ENCODE peak calls at places on chromosomes 1 and 21, in eight cellular contexts. One of them, this sample, is unnamed.

GRCh38 chr1:30761312-30762151 is 4.0 kb upstream of the LAPTM5 start:
- DNase-seq in progenitor cell of endocrine pancreas: no peak
- DNase-seq in Calu3: no peak
- DNase-seq in AG10803: peak; percentile 55
- DNase-seq in BJ: no peak
- DNase-seq in WTC11: no peak
- DNase-seq in astrocyte of the spinal cord: peak; percentile 29
- DNase-seq in NB4: peak; percentile 57
- DNase-seq in this sample: no peak

GRCh38 chr1:215845224-215845902 is 278.3 kb downstream of the KCTD3 start:
- DNase-seq in progenitor cell of endocrine pancreas: no peak
- DNase-seq in Calu3: peak; percentile 35
- DNase-seq in AG10803: peak; percentile 59
- DNase-seq in BJ: peak; percentile 46
- DNase-seq in WTC11: no peak
- DNase-seq in astrocyte of the spinal cord: peak; percentile 84
- DNase-seq in NB4: no peak
- DNase-seq in this sample: no peak

GRCh38 chr1:206794294-206794908 is 22.1 kb upstream of the IL10 start:
- DNase-seq in progenitor cell of endocrine pancreas: no peak
- DNase-seq in Calu3: no peak
- DNase-seq in AG10803: no peak
- DNase-seq in BJ: no peak
- DNase-seq in WTC11: no peak
- DNase-seq in astrocyte of the spinal cord: no peak
- DNase-seq in NB4: no peak
- DNase-seq in this sample: no peak

GRCh38 chr1:40653851-40654537 is 11.5 kb downstream of the RIMS3 start:
- DNase-seq in progenitor cell of endocrine pancreas: peak; percentile 59
- DNase-seq in Calu3: no peak
- DNase-seq in AG10803: no peak
- DNase-seq in BJ: no peak
- DNase-seq in WTC11: peak; percentile 78
- DNase-seq in astrocyte of the spinal cord: no peak
- DNase-seq in NB4: peak; percentile 36
- DNase-seq in this sample: peak; percentile 41

GRCh38 chr1:208036177-208036808 is 125.4 kb upstream of the CD34 start:
- DNase-seq in progenitor cell of endocrine pancreas: no peak
- DNase-seq in Calu3: peak; percentile 25
- DNase-seq in AG10803: peak; percentile 18
- DNase-seq in BJ: no peak
- DNase-seq in WTC11: peak; percentile 29
- DNase-seq in astrocyte of the spinal cord: peak; percentile 20
- DNase-seq in NB4: peak; percentile 26
- DNase-seq in this sample: no peak

GRCh38 chr21:44052071-44052829 is 40.1 kb downstream of the TRAPPC10 start:
- DNase-seq in progenitor cell of endocrine pancreas: no peak
- DNase-seq in Calu3: no peak
- DNase-seq in AG10803: no peak
- DNase-seq in BJ: no peak
- DNase-seq in WTC11: no peak
- DNase-seq in astrocyte of the spinal cord: peak; percentile 9
- DNase-seq in NB4: no peak
- DNase-seq in this sample: no peak

GRCh38 chr1:206012086-206012859 is 9.1 kb upstream of the RAB7B start:
- DNase-seq in progenitor cell of endocrine pancreas: no peak
- DNase-seq in Calu3: peak; percentile 70
- DNase-seq in AG10803: no peak
- DNase-seq in BJ: no peak
- DNase-seq in WTC11: peak; percentile 45
- DNase-seq in astrocyte of the spinal cord: no peak
- DNase-seq in NB4: peak; percentile 99
- DNase-seq in this sample: no peak

GRCh38 chr1:5481889-5482288 is 510.3 kb downstream of the NPHP4 start:
- DNase-seq in progenitor cell of endocrine pancreas: peak; percentile 24
- DNase-seq in Calu3: no peak
- DNase-seq in AG10803: no peak
- DNase-seq in BJ: no peak
- DNase-seq in WTC11: peak; percentile 11
- DNase-seq in astrocyte of the spinal cord: no peak
- DNase-seq in NB4: peak; percentile 2
- DNase-seq in this sample: peak; percentile 25

GRCh38 chr1:206666954-206667353 is 17.8 kb upstream of the MAPKAPK2 start:
- DNase-seq in progenitor cell of endocrine pancreas: no peak
- DNase-seq in Calu3: no peak
- DNase-seq in AG10803: no peak
- DNase-seq in BJ: no peak
- DNase-seq in WTC11: no peak
- DNase-seq in astrocyte of the spinal cord: no peak
- DNase-seq in NB4: no peak
- DNase-seq in this sample: no peak

GRCh38 chr1:70227439-70227838 is 6.3 kb downstream of the SRSF11 start:
- DNase-seq in progenitor cell of endocrine pancreas: no peak
- DNase-seq in Calu3: no peak
- DNase-seq in AG10803: no peak
- DNase-seq in BJ: no peak
- DNase-seq in WTC11: no peak
- DNase-seq in astrocyte of the spinal cord: peak; percentile 9
- DNase-seq in NB4: peak; percentile 8
- DNase-seq in this sample: no peak

GRCh38 chr1:233982827-233983518 is 78.5 kb downstream of the SLC35F3 start:
- DNase-seq in progenitor cell of endocrine pancreas: no peak
- DNase-seq in Calu3: peak; percentile 64
- DNase-seq in AG10803: no peak
- DNase-seq in BJ: no peak
- DNase-seq in WTC11: no peak
- DNase-seq in astrocyte of the spinal cord: no peak
- DNase-seq in NB4: no peak
- DNase-seq in this sample: no peak

GRCh38 chr1:46333300-46334029 is 7.1 kb upstream of the NSUN4 start:
- DNase-seq in progenitor cell of endocrine pancreas: no peak
- DNase-seq in Calu3: peak; percentile 51
- DNase-seq in AG10803: peak; percentile 16
- DNase-seq in BJ: no peak
- DNase-seq in WTC11: peak; percentile 38
- DNase-seq in astrocyte of the spinal cord: peak; percentile 27
- DNase-seq in NB4: peak; percentile 68
- DNase-seq in this sample: no peak

GRCh38 chr21:42975886-42976608 is 1.7 kb downstream of the PKNOX1 start:
- DNase-seq in progenitor cell of endocrine pancreas: no peak
- DNase-seq in Calu3: no peak
- DNase-seq in AG10803: no peak
- DNase-seq in BJ: no peak
- DNase-seq in WTC11: no peak
- DNase-seq in astrocyte of the spinal cord: no peak
- DNase-seq in NB4: no peak
- DNase-seq in this sample: no peak

GRCh38 chr1:53590581-53591515 is 131.6 kb downstream of the DMRTB1 start:
- DNase-seq in progenitor cell of endocrine pancreas: no peak
- DNase-seq in Calu3: no peak
- DNase-seq in AG10803: peak; percentile 65
- DNase-seq in BJ: no peak
- DNase-seq in WTC11: no peak
- DNase-seq in astrocyte of the spinal cord: no peak
- DNase-seq in NB4: no peak
- DNase-seq in this sample: no peak

GRCh38 chr1:25217598-25218232 is 14.6 kb downstream of the SYF2 start:
- DNase-seq in progenitor cell of endocrine pancreas: no peak
- DNase-seq in Calu3: no peak
- DNase-seq in AG10803: no peak
- DNase-seq in BJ: no peak
- DNase-seq in WTC11: no peak
- DNase-seq in astrocyte of the spinal cord: no peak
- DNase-seq in NB4: peak; percentile 26
- DNase-seq in this sample: no peak

GRCh38 chr1:205619376-205619775 is 12.4 kb downstream of the ELK4 start:
- DNase-seq in progenitor cell of endocrine pancreas: no peak
- DNase-seq in Calu3: no peak
- DNase-seq in AG10803: no peak
- DNase-seq in BJ: no peak
- DNase-seq in WTC11: no peak
- DNase-seq in astrocyte of the spinal cord: no peak
- DNase-seq in NB4: no peak
- DNase-seq in this sample: no peak

GRCh38 chr1:225577243-225577642 is 75.7 kb downstream of the ENAH start:
- DNase-seq in progenitor cell of endocrine pancreas: no peak
- DNase-seq in Calu3: no peak
- DNase-seq in AG10803: peak; percentile 43
- DNase-seq in BJ: no peak
- DNase-seq in WTC11: no peak
- DNase-seq in astrocyte of the spinal cord: no peak
- DNase-seq in NB4: no peak
- DNase-seq in this sample: no peak

GRCh38 chr1:33086384-33086850 is 5.5 kb downstream of the AZIN2 start:
- DNase-seq in progenitor cell of endocrine pancreas: peak; percentile 51
- DNase-seq in Calu3: peak; percentile 73
- DNase-seq in AG10803: peak; percentile 77
- DNase-seq in BJ: no peak
- DNase-seq in WTC11: peak; percentile 84
- DNase-seq in astrocyte of the spinal cord: peak; percentile 79
- DNase-seq in NB4: peak; percentile 77
- DNase-seq in this sample: peak; percentile 69
- TF ChIP-seq CTCF in progenitor cell of endocrine pancreas: peak; percentile 79
- TF ChIP-seq CTCF in Calu3: peak; percentile 60
- TF ChIP-seq CTCF in AG10803: peak; percentile 85
- TF ChIP-seq CTCF in BJ: peak; percentile 87
- TF ChIP-seq CTCF in WTC11: peak; percentile 76
- TF ChIP-seq CTCF in astrocyte of the spinal cord: peak; percentile 91
- TF ChIP-seq CTCF in NB4: peak; percentile 68
- TF ChIP-seq CTCF in this sample: peak; percentile 77

GRCh38 chr1:78102916-78103315 is 57.1 kb downstream of the GIPC2 start:
- DNase-seq in progenitor cell of endocrine pancreas: no peak
- DNase-seq in Calu3: no peak
- DNase-seq in AG10803: no peak
- DNase-seq in BJ: no peak
- DNase-seq in WTC11: no peak
- DNase-seq in astrocyte of the spinal cord: no peak
- DNase-seq in NB4: no peak
- DNase-seq in this sample: no peak

GRCh38 chr1:78101051-78101450 is 55.3 kb downstream of the GIPC2 start:
- DNase-seq in progenitor cell of endocrine pancreas: no peak
- DNase-seq in Calu3: no peak
- DNase-seq in AG10803: no peak
- DNase-seq in BJ: no peak
- DNase-seq in WTC11: no peak
- DNase-seq in astrocyte of the spinal cord: no peak
- DNase-seq in NB4: no peak
- DNase-seq in this sample: no peak

GRCh38 chr1:78102082-78102481 is 56.3 kb downstream of the GIPC2 start:
- DNase-seq in progenitor cell of endocrine pancreas: no peak
- DNase-seq in Calu3: no peak
- DNase-seq in AG10803: peak; percentile 82
- DNase-seq in BJ: peak; percentile 64
- DNase-seq in WTC11: no peak
- DNase-seq in astrocyte of the spinal cord: peak; percentile 93
- DNase-seq in NB4: no peak
- DNase-seq in this sample: no peak

GRCh38 chr1:78101514-78101913 is 55.7 kb downstream of the GIPC2 start:
- DNase-seq in progenitor cell of endocrine pancreas: no peak
- DNase-seq in Calu3: peak; percentile 9
- DNase-seq in AG10803: peak; percentile 90
- DNase-seq in BJ: peak; percentile 76
- DNase-seq in WTC11: no peak
- DNase-seq in astrocyte of the spinal cord: peak; percentile 97
- DNase-seq in NB4: no peak
- DNase-seq in this sample: no peak

DNA sequence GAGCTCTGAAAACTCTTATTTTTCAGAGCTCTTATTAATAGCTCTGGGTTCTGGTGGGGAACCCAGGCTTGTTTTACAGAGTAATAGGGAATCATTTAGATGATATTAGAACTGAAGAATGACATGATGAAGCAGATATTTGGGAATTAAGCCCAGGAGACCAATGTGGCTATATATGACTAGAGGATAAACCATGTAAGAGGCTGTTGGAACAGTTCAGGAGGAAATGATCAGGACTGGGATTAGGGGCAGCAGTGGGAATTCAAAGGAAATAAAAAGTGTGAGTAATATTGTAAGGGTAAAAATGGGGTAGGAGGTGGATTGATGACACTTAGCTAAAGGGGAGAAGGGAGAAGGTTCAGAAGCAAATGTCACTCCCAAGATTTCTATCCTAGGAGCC is 58.6 kb downstream of the GIPC2 start:
- DNase-seq in progenitor cell of endocrine pancreas: no peak
- DNase-seq in Calu3: no peak
- DNase-seq in AG10803: peak; percentile 79
- DNase-seq in BJ: peak; percentile 60
- DNase-seq in WTC11: no peak
- DNase-seq in astrocyte of the spinal cord: peak; percentile 72
- DNase-seq in NB4: no peak
- DNase-seq in this sample: no peak
- TF ChIP-seq CTCF in progenitor cell of endocrine pancreas: no peak
- TF ChIP-seq CTCF in Calu3: no peak
- TF ChIP-seq CTCF in AG10803: no peak
- TF ChIP-seq CTCF in BJ: no peak
- TF ChIP-seq CTCF in WTC11: no peak
- TF ChIP-seq CTCF in astrocyte of the spinal cord: no peak
- TF ChIP-seq CTCF in NB4: no peak
- TF ChIP-seq CTCF in this sample: no peak

GRCh38 chr1:244431166-244431565 is 20.5 kb downstream of the ADSS2 start:
- DNase-seq in progenitor cell of endocrine pancreas: no peak
- DNase-seq in Calu3: no peak
- DNase-seq in AG10803: no peak
- DNase-seq in BJ: no peak
- DNase-seq in WTC11: no peak
- DNase-seq in astrocyte of the spinal cord: no peak
- DNase-seq in NB4: no peak
- DNase-seq in this sample: no peak
- TF ChIP-seq CTCF in progenitor cell of endocrine pancreas: no peak
- TF ChIP-seq CTCF in Calu3: no peak
- TF ChIP-seq CTCF in AG10803: no peak
- TF ChIP-seq CTCF in BJ: no peak
- TF ChIP-seq CTCF in WTC11: no peak
- TF ChIP-seq CTCF in astrocyte of the spinal cord: no peak
- TF ChIP-seq CTCF in NB4: no peak
- TF ChIP-seq CTCF in this sample: no peak

DNA sequence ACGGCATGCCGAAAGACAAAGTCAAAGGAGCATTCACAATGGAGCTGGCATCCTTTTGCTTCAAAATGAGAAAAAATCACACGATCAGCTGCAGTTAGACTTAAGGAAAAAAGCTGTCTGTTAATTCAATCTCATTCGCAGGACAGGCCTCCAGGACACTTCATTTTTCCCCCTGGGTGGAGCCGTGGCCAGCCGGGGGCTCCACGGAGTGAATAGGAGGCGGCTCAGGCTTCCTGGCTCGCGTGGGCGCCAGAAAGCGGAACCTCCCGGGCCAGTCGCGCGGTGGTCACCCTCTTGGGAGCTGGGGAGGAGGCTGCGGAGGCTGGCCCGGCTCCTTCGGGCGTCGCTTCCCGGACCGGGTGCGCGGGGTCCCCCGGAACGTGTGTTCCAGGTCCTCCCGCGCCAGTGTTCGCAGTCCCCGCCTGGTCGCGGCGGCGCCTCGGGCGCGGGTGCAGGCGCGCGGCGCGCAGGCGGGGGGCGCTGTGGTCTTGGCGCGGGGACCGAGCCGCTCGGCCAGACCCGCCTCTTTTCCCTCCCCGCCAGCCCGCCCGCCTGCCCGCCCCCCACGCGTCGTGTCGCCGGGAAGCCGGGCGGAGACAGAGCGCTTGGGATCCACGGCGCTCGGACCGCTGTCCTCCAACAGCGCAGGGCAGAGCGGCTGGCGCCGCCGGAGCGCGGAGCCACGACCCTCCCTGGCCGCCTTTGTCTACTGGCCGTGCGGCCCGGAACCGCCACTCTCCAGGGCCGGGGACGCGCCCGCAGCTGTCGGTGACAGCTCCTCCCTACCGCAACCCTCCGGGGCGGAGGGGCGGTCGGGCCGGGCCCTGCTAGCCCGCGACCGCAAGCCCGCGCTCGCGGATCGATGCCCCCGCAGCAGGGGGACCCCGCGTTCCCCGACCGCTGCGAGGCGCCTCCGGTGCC is at the start of gene RHOU:
- DNase-seq in progenitor cell of endocrine pancreas: peak; percentile 72
- DNase-seq in Calu3: peak; percentile 90
- DNase-seq in AG10803: peak; percentile 50
- DNase-seq in BJ: no peak
- DNase-seq in WTC11: peak; percentile 63
- DNase-seq in astrocyte of the spinal cord: peak; percentile 27
- DNase-seq in NB4: peak; percentile 79
- DNase-seq in this sample: peak; percentile 73
- TF ChIP-seq CTCF in progenitor cell of endocrine pancreas: peak; percentile 88
- TF ChIP-seq CTCF in Calu3: peak; percentile 92
- TF ChIP-seq CTCF in AG10803: peak; percentile 33
- TF ChIP-seq CTCF in BJ: peak; percentile 34
- TF ChIP-seq CTCF in WTC11: peak; percentile 59
- TF ChIP-seq CTCF in astrocyte of the spinal cord: no peak
- TF ChIP-seq CTCF in NB4: no peak
- TF ChIP-seq CTCF in this sample: peak; percentile 87